ENCODE peak calls at places on chromosomes 4 and X, in five cellular contexts. One of them, this sample, is unnamed.

GRCh38 chr4:143406523-143406922 is 69.8 kb downstream of the GAB1 start:
- DNase-seq in uterus: peak
- DNase-seq in AG09309: no peak
- DNase-seq in right atrium auricular region: peak
- DNase-seq in esophagus muscularis mucosa: no peak
- DNase-seq in this sample: peak

GRCh38 chr4:123398151-123398802 is 1.7 kb downstream of the SPRY1 start:
- DNase-seq in uterus: peak
- DNase-seq in AG09309: no peak
- DNase-seq in right atrium auricular region: no peak
- DNase-seq in esophagus muscularis mucosa: no peak
- DNase-seq in this sample: peak

GRCh38 chrX:79080131-79080530 is 64.4 kb upstream of the GPR174 start:
- DNase-seq in uterus: no peak
- DNase-seq in AG09309: no peak
- DNase-seq in right atrium auricular region: no peak
- DNase-seq in esophagus muscularis mucosa: no peak
- DNase-seq in this sample: no peak

GRCh38 chrX:154317391-154318000 is 21.9 kb downstream of the TKTL1 start:
- DNase-seq in uterus: no peak
- DNase-seq in AG09309: no peak
- DNase-seq in right atrium auricular region: no peak
- DNase-seq in esophagus muscularis mucosa: no peak
- DNase-seq in this sample: no peak

GRCh38 chr4:2812985-2813384 is 20.1 kb downstream of the SH3BP2 start:
- DNase-seq in uterus: no peak
- DNase-seq in AG09309: no peak
- DNase-seq in right atrium auricular region: no peak
- DNase-seq in esophagus muscularis mucosa: no peak
- DNase-seq in this sample: no peak

GRCh38 chr4:89640620-89641366 is 196.2 kb downstream of the SNCA start:
- DNase-seq in uterus: peak
- DNase-seq in AG09309: peak
- DNase-seq in right atrium auricular region: no peak
- DNase-seq in esophagus muscularis mucosa: no peak
- DNase-seq in this sample: no peak

GRCh38 chr4:137703225-137703624 is 170.9 kb upstream of the PCDH18 start:
- DNase-seq in uterus: no peak
- DNase-seq in AG09309: no peak
- DNase-seq in right atrium auricular region: no peak
- DNase-seq in esophagus muscularis mucosa: no peak
- DNase-seq in this sample: no peak

GRCh38 chrX:153645151-153645550 is 1.9 kb upstream of the DUSP9 start:
- DNase-seq in uterus: no peak
- DNase-seq in AG09309: no peak
- DNase-seq in right atrium auricular region: no peak
- DNase-seq in esophagus muscularis mucosa: no peak
- DNase-seq in this sample: no peak

GRCh38 chr4:17773125-17773698 is 8.2 kb downstream of the FAM184B start:
- DNase-seq in uterus: no peak
- DNase-seq in AG09309: no peak
- DNase-seq in right atrium auricular region: no peak
- DNase-seq in esophagus muscularis mucosa: peak
- DNase-seq in this sample: no peak

GRCh38 chr4:136680271-136680670 is 852.0 kb downstream of the PCDH18 start:
- DNase-seq in uterus: no peak
- DNase-seq in AG09309: no peak
- DNase-seq in right atrium auricular region: no peak
- DNase-seq in esophagus muscularis mucosa: no peak
- DNase-seq in this sample: no peak

GRCh38 chr4:185096032-185096653 is 46.9 kb upstream of the SLC25A4 start:
- DNase-seq in uterus: no peak
- DNase-seq in AG09309: peak
- DNase-seq in right atrium auricular region: no peak
- DNase-seq in esophagus muscularis mucosa: no peak
- DNase-seq in this sample: no peak

GRCh38 chrX:110125435-110125834 is 122.5 kb downstream of the TMEM164 start:
- DNase-seq in uterus: no peak
- DNase-seq in AG09309: no peak
- DNase-seq in right atrium auricular region: no peak
- DNase-seq in esophagus muscularis mucosa: no peak
- DNase-seq in this sample: no peak

GRCh38 chrX:20479048-20479447 is 212.3 kb upstream of the RPS6KA3 start:
- DNase-seq in uterus: no peak
- DNase-seq in AG09309: no peak
- DNase-seq in right atrium auricular region: no peak
- DNase-seq in esophagus muscularis mucosa: no peak
- DNase-seq in this sample: no peak

GRCh38 chr4:4859010-4859798 is at the start of gene MSX1:
- DNase-seq in uterus: peak
- DNase-seq in AG09309: peak
- DNase-seq in right atrium auricular region: peak
- DNase-seq in esophagus muscularis mucosa: no peak
- DNase-seq in this sample: peak

GRCh38 chr4:107122736-107123135 is 86.6 kb upstream of the DKK2 start:
- DNase-seq in uterus: no peak
- DNase-seq in AG09309: no peak
- DNase-seq in right atrium auricular region: no peak
- DNase-seq in esophagus muscularis mucosa: no peak
- DNase-seq in this sample: no peak

GRCh38 chr4:152719856-152720556 is 40.2 kb upstream of the TMEM154 start:
- DNase-seq in uterus: no peak
- DNase-seq in AG09309: no peak
- DNase-seq in right atrium auricular region: peak
- DNase-seq in esophagus muscularis mucosa: peak
- DNase-seq in this sample: no peak

GRCh38 chrX:30824275-30824674 is 64.8 kb downstream of the TAB3 start:
- DNase-seq in uterus: no peak
- DNase-seq in AG09309: no peak
- DNase-seq in right atrium auricular region: no peak
- DNase-seq in esophagus muscularis mucosa: no peak
- DNase-seq in this sample: no peak

GRCh38 chr4:161336016-161336415 is 827.8 kb downstream of the FSTL5 start:
- DNase-seq in uterus: no peak
- DNase-seq in AG09309: no peak
- DNase-seq in right atrium auricular region: no peak
- DNase-seq in esophagus muscularis mucosa: no peak
- DNase-seq in this sample: no peak

GRCh38 chr4:112645541-112646329 is 8.8 kb downstream of the LARP7 start:
- DNase-seq in uterus: no peak
- DNase-seq in AG09309: no peak
- DNase-seq in right atrium auricular region: no peak
- DNase-seq in esophagus muscularis mucosa: no peak
- DNase-seq in this sample: no peak

GRCh38 chr4:140004580-140005314 is 149.2 kb downstream of the MAML3 start:
- DNase-seq in uterus: peak
- DNase-seq in AG09309: peak
- DNase-seq in right atrium auricular region: no peak
- DNase-seq in esophagus muscularis mucosa: no peak
- DNase-seq in this sample: no peak

GRCh38 chrX:37423864-37424569 is 74.9 kb downstream of the PRRG1 start:
- DNase-seq in uterus: no peak
- DNase-seq in AG09309: no peak
- DNase-seq in right atrium auricular region: no peak
- DNase-seq in esophagus muscularis mucosa: no peak
- DNase-seq in this sample: no peak

GRCh38 chr4:56619160-56619559 is 61.9 kb downstream of the HOPX start:
- DNase-seq in uterus: no peak
- DNase-seq in AG09309: no peak
- DNase-seq in right atrium auricular region: no peak
- DNase-seq in esophagus muscularis mucosa: no peak
- DNase-seq in this sample: no peak

GRCh38 chr4:56080384-56080783 is 131.6 kb downstream of the CEP135 start:
- DNase-seq in uterus: no peak
- DNase-seq in AG09309: no peak
- DNase-seq in right atrium auricular region: no peak
- DNase-seq in esophagus muscularis mucosa: no peak
- DNase-seq in this sample: no peak

GRCh38 chrX:83845397-83845796 is 15.5 kb upstream of the CYLC1 start:
- DNase-seq in uterus: no peak
- DNase-seq in AG09309: no peak
- DNase-seq in right atrium auricular region: no peak
- DNase-seq in esophagus muscularis mucosa: no peak
- DNase-seq in this sample: no peak

GRCh38 chr4:183173580-183174526 is 74.8 kb downstream of the WWC2 start:
- DNase-seq in uterus: no peak
- DNase-seq in AG09309: no peak
- DNase-seq in right atrium auricular region: no peak
- DNase-seq in esophagus muscularis mucosa: no peak
- DNase-seq in this sample: no peak

GRCh38 chr4:105440890-105441289 is 33.0 kb downstream of the PPA2 start:
- DNase-seq in uterus: no peak
- DNase-seq in AG09309: no peak
- DNase-seq in right atrium auricular region: no peak
- DNase-seq in esophagus muscularis mucosa: no peak
- DNase-seq in this sample: no peak
- TF ChIP-seq CTCF in uterus: no peak
- TF ChIP-seq CTCF in AG09309: no peak
- TF ChIP-seq CTCF in right atrium auricular region: no peak
- TF ChIP-seq CTCF in esophagus muscularis mucosa: no peak
- TF ChIP-seq CTCF in this sample: no peak

GRCh38 chr4:78923459-78924312 is 15.6 kb downstream of the PAQR3 start:
- DNase-seq in uterus: no peak
- DNase-seq in AG09309: no peak
- DNase-seq in right atrium auricular region: no peak
- DNase-seq in esophagus muscularis mucosa: no peak
- DNase-seq in this sample: no peak
- TF ChIP-seq CTCF in uterus: no peak
- TF ChIP-seq CTCF in AG09309: no peak
- TF ChIP-seq CTCF in right atrium auricular region: peak
- TF ChIP-seq CTCF in esophagus muscularis mucosa: no peak
- TF ChIP-seq CTCF in this sample: peak

GRCh38 chr4:41057456-41057855 is 156.9 kb downstream of the APBB2 start:
- DNase-seq in uterus: no peak
- DNase-seq in AG09309: peak
- DNase-seq in right atrium auricular region: no peak
- DNase-seq in esophagus muscularis mucosa: no peak
- DNase-seq in this sample: no peak

GRCh38 chr4:41064953-41065352 is 149.4 kb downstream of the APBB2 start:
- DNase-seq in uterus: no peak
- DNase-seq in AG09309: no peak
- DNase-seq in right atrium auricular region: no peak
- DNase-seq in esophagus muscularis mucosa: no peak
- DNase-seq in this sample: no peak

GRCh38 chr4:41058426-41058825 is 155.9 kb downstream of the APBB2 start:
- DNase-seq in uterus: no peak
- DNase-seq in AG09309: no peak
- DNase-seq in right atrium auricular region: no peak
- DNase-seq in esophagus muscularis mucosa: no peak
- DNase-seq in this sample: no peak

GRCh38 chr4:41060352-41061318 is 153.7 kb downstream of the APBB2 start:
- DNase-seq in uterus: peak
- DNase-seq in AG09309: no peak
- DNase-seq in right atrium auricular region: no peak
- DNase-seq in esophagus muscularis mucosa: no peak
- DNase-seq in this sample: no peak

GRCh38 chr4:41061482-41062185 is 152.7 kb downstream of the APBB2 start:
- DNase-seq in uterus: no peak
- DNase-seq in AG09309: no peak
- DNase-seq in right atrium auricular region: no peak
- DNase-seq in esophagus muscularis mucosa: no peak
- DNase-seq in this sample: no peak
- TF ChIP-seq CTCF in uterus: no peak
- TF ChIP-seq CTCF in AG09309: no peak
- TF ChIP-seq CTCF in right atrium auricular region: no peak
- TF ChIP-seq CTCF in esophagus muscularis mucosa: no peak
- TF ChIP-seq CTCF in this sample: peak

DNA sequence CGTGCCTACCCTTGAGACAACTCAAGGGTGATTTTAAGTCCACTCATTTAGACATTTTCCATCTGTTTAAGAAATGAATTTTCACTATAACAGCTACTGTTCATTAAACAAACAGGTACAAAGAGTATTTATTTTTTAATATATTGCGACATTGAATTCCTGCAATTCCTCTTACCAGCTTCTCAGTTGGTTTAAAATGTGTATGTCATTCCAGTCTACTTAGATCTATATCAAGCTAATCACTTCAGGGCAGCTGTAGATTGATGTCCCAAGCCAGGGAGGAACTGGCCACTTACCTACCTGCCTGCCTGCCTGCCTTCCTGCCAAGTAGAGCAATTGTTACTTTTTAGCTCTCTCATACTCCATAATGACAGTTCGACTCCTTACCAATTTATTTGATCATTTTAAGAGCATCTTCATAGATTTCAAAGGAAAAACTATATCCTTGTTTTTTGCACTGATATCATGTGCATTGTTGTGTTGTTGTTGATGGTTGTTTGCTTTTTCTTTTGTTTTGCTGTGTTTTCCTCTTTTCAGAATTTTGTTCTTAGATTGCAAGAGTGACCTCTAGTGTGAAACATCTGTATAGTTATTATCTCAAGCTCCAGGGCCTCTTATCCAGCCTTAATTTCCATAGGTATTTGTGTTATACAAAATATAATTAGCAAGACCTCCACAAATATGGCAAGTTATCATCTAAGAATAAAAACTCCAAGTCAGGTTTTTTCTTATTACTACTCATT is 120.9 kb upstream of the NRK start:
- DNase-seq in uterus: no peak
- DNase-seq in AG09309: no peak
- DNase-seq in right atrium auricular region: no peak
- DNase-seq in esophagus muscularis mucosa: no peak
- DNase-seq in this sample: no peak
- TF ChIP-seq CTCF in uterus: no peak
- TF ChIP-seq CTCF in AG09309: no peak
- TF ChIP-seq CTCF in right atrium auricular region: peak
- TF ChIP-seq CTCF in esophagus muscularis mucosa: no peak
- TF ChIP-seq CTCF in this sample: peak

This sample was measured in osteocyte.